ENCODE peak calls at places on chromosome 7, in ten cellular contexts. K is heart right ventricle; L is iPS-NIHi11; N is NCI-H1092 treated with DMSO at 0.1 percent for 48 hours; P is chondrocyte; J is colonic mucosa; X is CD4-positive, alpha-beta memory T cell; R is M059J; G is caudate nucleus; V is D341Med. M is an unnamed sample.

GRCh38 chr7:128236924-128237586 is 4.0 kb upstream of the LEP start:
- DNase-seq in G (no peak), L (no peak), K (no peak), X (no peak), J (no peak), R (peak; percentile 93), P (peak; percentile 15), N (no peak), V (no peak), M (no peak)

GRCh38 chr7:100855515-100855914 is 3.0 kb downstream of the SLC12A9 start:
- DNase-seq in V (no peak), L (no peak), X (no peak), J (no peak), P (no peak), K (no peak), N (peak; percentile 34), G (no peak), R (no peak), M (no peak)

GRCh38 chr7:55472928-55473725 is 99.2 kb downstream of the VOPP1 start:
- DNase-seq in K (no peak), J (no peak), R (no peak), N (no peak), L (no peak), P (no peak), G (no peak), X (peak; percentile 25), V (no peak), M (no peak)

GRCh38 chr7:23893172-23893941 is 183.3 kb downstream of the STK31 start:
- DNase-seq in V (no peak), P (no peak), G (no peak), K (no peak), J (no peak), X (no peak), N (no peak), L (no peak), R (peak; percentile 89), M (no peak)

GRCh38 chr7:34087892-34088891 is 182.9 kb downstream of the BMPER start:
- DNase-seq in L (peak; percentile 63), K (no peak), V (peak; percentile 61), N (peak; percentile 24), R (peak; percentile 57), G (no peak), X (no peak), P (no peak), J (peak; percentile 52), M (no peak)

GRCh38 chr7:6530626-6531491 is 20.4 kb downstream of the GRID2IP start:
- DNase-seq in V (peak; percentile 73), R (no peak), P (no peak), X (peak; percentile 16), G (no peak), K (no peak), L (peak; percentile 88), N (no peak), J (peak; percentile 43), M (no peak)

GRCh38 chr7:29189743-29190201 is 4.8 kb upstream of the CHN2 start:
- DNase-seq in V (peak; percentile 85), J (peak; percentile 81), K (peak; percentile 55), G (no peak), P (no peak), R (peak; percentile 25), X (peak; percentile 44), L (peak; percentile 87), N (peak; percentile 91), M (peak; percentile 43)

GRCh38 chr7:157599491-157599890 is 262.7 kb downstream of the DNAJB6 start:
- DNase-seq in X (no peak), K (no peak), R (no peak), V (no peak), J (no peak), P (peak; percentile 77), L (no peak), G (no peak), N (no peak), M (no peak)

GRCh38 chr7:121002755-121003114 is 14.2 kb downstream of the CPED1 start:
- DNase-seq in J (no peak), K (no peak), G (no peak), R (no peak), V (no peak), X (no peak), P (no peak), N (no peak), L (no peak), M (no peak)

GRCh38 chr7:131827421-131827820 is 271.0 kb upstream of the PODXL start:
- DNase-seq in K (no peak), R (peak; percentile 41), V (no peak), N (no peak), L (no peak), G (no peak), J (no peak), P (no peak), X (no peak), M (no peak)

GRCh38 chr7:45118292-45118691 is 6.8 kb upstream of the TBRG4 start:
- DNase-seq in L (no peak), J (no peak), X (no peak), K (no peak), N (no peak), G (no peak), P (no peak), V (no peak), R (no peak), M (no peak)

GRCh38 chr7:118109607-118110006 is 74.4 kb upstream of the LSM8 start:
- DNase-seq in L (no peak), N (peak; percentile 14), G (no peak), J (no peak), K (no peak), V (no peak), X (no peak), R (no peak), P (no peak), M (no peak)

GRCh38 chr7:45400680-45401079 is 173.5 kb upstream of the ADCY1 start:
- DNase-seq in K (no peak), P (no peak), R (no peak), V (no peak), N (no peak), J (no peak), X (no peak), L (no peak), G (no peak), M (no peak)

GRCh38 chr7:100465299-100465698 is 1.2 kb upstream of the SPACDR start:
- DNase-seq in R (peak; percentile 75), K (no peak), N (no peak), J (no peak), P (no peak), X (no peak), V (no peak), L (no peak), G (no peak), M (no peak)

GRCh38 chr7:44631458-44632115 is 25.2 kb downstream of the OGDH start:
- DNase-seq in N (no peak), R (peak; percentile 28), V (no peak), L (no peak), K (no peak), G (no peak), P (no peak), X (no peak), J (no peak), M (no peak)

GRCh38 chr7:66145404-66145843 is 30.8 kb downstream of the CRCP start:
- DNase-seq in R (no peak), J (peak; percentile 41), P (no peak), V (no peak), L (no peak), K (peak; percentile 59), G (no peak), X (no peak), N (no peak), M (peak; percentile 70)

GRCh38 chr7:157760004-157760730 is 423.4 kb downstream of the DNAJB6 start:
- DNase-seq in R (no peak), K (no peak), N (no peak), P (peak; percentile 54), V (no peak), J (no peak), L (no peak), G (no peak), X (no peak), M (no peak)

GRCh38 chr7:141073641-141074161 is at the start of gene TMEM178B:
- DNase-seq in N (peak; percentile 61), K (no peak), X (peak; percentile 19), R (peak; percentile 22), J (no peak), L (peak; percentile 49), V (peak; percentile 58), G (no peak), P (no peak), M (no peak)

GRCh38 chr7:42107484-42107883 is 129.5 kb downstream of the GLI3 start:
- DNase-seq in K (peak; percentile 23), J (no peak), X (no peak), V (no peak), G (no peak), R (peak; percentile 66), P (no peak), N (no peak), L (peak; percentile 82), M (no peak)

GRCh38 chr7:73451780-73452398 is 18.3 kb downstream of the FZD9 start:
- DNase-seq in K (no peak), R (peak; percentile 58), N (peak; percentile 75), J (no peak), P (no peak), X (peak; percentile 56), G (no peak), L (peak; percentile 69), V (peak; percentile 63), M (no peak)

GRCh38 chr7:133253522-133253882 is 624 bp downstream of the EXOC4 start:
- DNase-seq in G (no peak), L (no peak), P (no peak), N (no peak), K (no peak), R (peak; percentile 20), J (peak; percentile 24), X (no peak), V (peak; percentile 30), M (no peak)

GRCh38 chr7:121961491-121961890 is 88.5 kb downstream of the PTPRZ1 start:
- DNase-seq in N (no peak), X (no peak), P (no peak), L (no peak), R (no peak), K (no peak), J (no peak), V (no peak), G (no peak), M (no peak)

M was measured in tibial artery.